ENCODE peak calls at places on chromosome 9, in four cellular contexts. Q, U, Y and G are unnamed samples.
A peak's percentile ranks its signal among the peaks of the same experiment; 100 is the strongest.

GRCh38 chr9:86942352-86943222 is 4.7 kb downstream of the GAS1 start:
- DNase-seq in Q (no peak), U (no peak), Y (no peak), G (no peak)

GRCh38 chr9:74025402-74025894 is 471.7 kb upstream of the RORB start:
- DNase-seq in Q (no peak), U (no peak), Y (no peak), G (no peak)

GRCh38 chr9:16092627-16093091 is 539.8 kb downstream of the CCDC171 start:
- DNase-seq in Q (peak; percentile 29), U (no peak), Y (no peak), G (no peak)

GRCh38 chr9:14075218-14075617 is 238.7 kb downstream of the NFIB start:
- DNase-seq in Q (no peak), U (no peak), Y (peak; percentile 20), G (no peak)

GRCh38 chr9:90659626-90660364 is 17.2 kb upstream of the DIRAS2 start:
- DNase-seq in Q (no peak), U (no peak), Y (no peak), G (no peak)

GRCh38 chr9:4301302-4301701 is 1.4 kb upstream of the GLIS3 start:
- DNase-seq in Q (no peak), U (no peak), Y (no peak), G (no peak)

GRCh38 chr9:34653610-34654072 is 1.7 kb downstream of the IL11RA start:
- DNase-seq in Q (peak; percentile 61), U (no peak), Y (no peak), G (no peak)

GRCh38 chr9:74846771-74847170 is 41.0 kb downstream of the TRPM6 start:
- DNase-seq in Q (no peak), U (no peak), Y (no peak), G (no peak)

GRCh38 chr9:22919423-22919822 is 472.8 kb downstream of the DMRTA1 start:
- DNase-seq in Q (no peak), U (no peak), Y (no peak), G (no peak)

GRCh38 chr9:135085830-135086546 is 1.5 kb upstream of the OLFM1 start:
- DNase-seq in Q (peak; percentile 85), U (peak; percentile 37), Y (peak; percentile 65), G (peak; percentile 32)

GRCh38 chr9:80605129-80605528 is 1033.4 kb downstream of the TLE4 start:
- DNase-seq in Q (no peak), U (no peak), Y (peak; percentile 26), G (no peak)

GRCh38 chr9:77802512-77803293 is 154.6 kb upstream of the GNA14 start:
- DNase-seq in Q (no peak), U (no peak), Y (peak; percentile 90), G (no peak)

GRCh38 chr9:130417602-130418001 is 27.2 kb upstream of the ASS1 start:
- DNase-seq in Q (no peak), U (no peak), Y (no peak), G (no peak)

GRCh38 chr9:120438111-120438510 is 141.9 kb downstream of the CDK5RAP2 start:
- DNase-seq in Q (no peak), U (no peak), Y (peak; percentile 21), G (no peak)

GRCh38 chr9:137829260-137829996 is 48.2 kb upstream of the CACNA1B start:
- DNase-seq in Q (no peak), U (no peak), Y (no peak), G (no peak)